ENCODE peak calls at places on chromosomes 7 and 10, in four cellular contexts. U is H1, O is K562, N is GM12878. L is an unnamed sample.
A peak's percentile ranks its signal among the peaks of the same experiment; 100 is the strongest.

GRCh38 chr10:116143673-116144072 is 129.3 kb downstream of the GFRA1 start:
- DNase-seq in N (no peak), U (no peak), O (no peak), L (no peak)

GRCh38 chr7:155450558-155450827 is 7.4 kb upstream of the EN2 start:
- DNase-seq in N (no peak), U (no peak), O (no peak), L (no peak)

GRCh38 chr7:30799206-30799975 is 28.2 kb downstream of the MINDY4 start:
- DNase-seq in U (no peak), N (peak; percentile 84), O (no peak), L (no peak)

GRCh38 chr7:98826811-98827231 is 43.0 kb downstream of the TMEM130 start:
- DNase-seq in N (no peak), O (no peak), U (no peak), L (peak; percentile 88)

GRCh38 chr10:79981673-79982485 is 33.0 kb upstream of the SFTPD start:
- DNase-seq in N (no peak), O (no peak), U (peak; percentile 34), L (peak; percentile 88)

GRCh38 chr10:17075510-17075909 is 54.1 kb downstream of the CUBN start:
- DNase-seq in U (no peak), O (no peak), N (no peak), L (no peak)

GRCh38 chr10:112875474-112876267 is 74.4 kb upstream of the TCF7L2 start:
- DNase-seq in O (no peak), N (no peak), U (no peak), L (no peak)

GRCh38 chr10:72087969-72088878 is at the start of gene SPOCK2:
- DNase-seq in N (no peak), U (no peak), O (no peak), L (peak; percentile 79)

GRCh38 chr10:88763441-88763840 is 3.6 kb downstream of the LIPN start:
- DNase-seq in N (no peak), O (no peak), U (no peak), L (no peak)

GRCh38 chr7:26317211-26317610 is 25.5 kb downstream of the SNX10 start:
- DNase-seq in O (no peak), U (no peak), N (no peak), L (no peak)

GRCh38 chr7:100728196-100728595 is 5.2 kb upstream of the ZAN start:
- DNase-seq in N (no peak), O (no peak), U (no peak), L (no peak)

GRCh38 chr7:46321556-46322205 is 400.6 kb upstream of the IGFBP3 start:
- DNase-seq in U (no peak), N (no peak), O (no peak), L (no peak)

GRCh38 chr7:148625342-148625741 is 34.8 kb downstream of the C7orf33 start:
- DNase-seq in N (no peak), O (no peak), U (no peak), L (no peak)

GRCh38 chr10:69953851-69954250 is 98.8 kb upstream of the MACROH2A2 start:
- DNase-seq in U (no peak), N (no peak), O (no peak), L (no peak)

GRCh38 chr7:55019691-55020480 is 1.1 kb downstream of the EGFR start:
- DNase-seq in O (no peak), N (no peak), U (no peak), L (peak; percentile 75)

GRCh38 chr10:125911990-125912389 is 15.6 kb downstream of the FANK1 start:
- DNase-seq in N (no peak), U (no peak), O (no peak), L (no peak)

GRCh38 chr7:131945313-131945831 is 388.9 kb upstream of the PODXL start:
- DNase-seq in U (peak; percentile 46), O (peak; percentile 68), N (no peak), L (peak; percentile 93)

GRCh38 chr10:97291357-97292096 is 910 bp downstream of the ARHGAP19 start:
- DNase-seq in N (no peak), O (peak; percentile 9), U (no peak), L (peak; percentile 24)

GRCh38 chr10:47299989-47300931 is at the start of gene GDF10:
- DNase-seq in U (no peak), O (no peak), N (no peak), L (peak; percentile 73)

GRCh38 chr10:109961181-109962001 is 38.1 kb upstream of the XPNPEP1 start:
- DNase-seq in O (no peak), N (no peak), U (no peak), L (peak; percentile 26)

GRCh38 chr7:6725003-6725402 is 18.3 kb upstream of the ZNF12 start:
- DNase-seq in U (no peak), O (no peak), N (peak; percentile 83), L (no peak)

GRCh38 chr10:34746094-34746493 is 69.0 kb downstream of the PARD3 start:
- DNase-seq in U (no peak), N (no peak), O (no peak), L (no peak)

GRCh38 chr10:95177429-95177828 is 16.6 kb upstream of the ACSM6 start:
- DNase-seq in O (no peak), U (no peak), N (no peak), L (no peak)

GRCh38 chr7:156480671-156481070 is 159.9 kb upstream of the RNF32 start:
- DNase-seq in O (no peak), U (no peak), N (no peak), L (no peak)
- TF ChIP-seq NRF1 in O (no peak), U (no peak), N (no peak), L (no peak)

DNA sequence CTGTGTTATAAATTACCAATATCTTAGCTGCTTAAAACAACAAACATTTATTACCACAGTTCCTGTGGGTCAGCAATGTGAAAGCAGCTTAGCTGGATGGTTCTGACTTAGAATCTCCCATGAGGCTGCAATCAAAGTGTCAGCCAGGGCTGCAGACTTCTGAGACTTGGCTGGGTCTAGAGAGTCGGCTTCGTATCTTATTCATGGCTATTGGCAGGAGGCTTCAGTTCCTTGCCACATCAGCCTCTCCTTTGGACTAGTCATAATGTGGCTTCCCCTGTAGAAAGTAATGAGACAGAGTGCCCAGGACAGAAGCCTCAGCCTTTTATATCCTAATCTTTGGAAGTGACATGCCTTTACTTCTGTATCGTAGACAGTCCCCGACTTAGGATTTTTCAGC is 27.3 kb downstream of the RALA start:
- DNase-seq in O (no peak), N (no peak), U (no peak), L (no peak)
- TF ChIP-seq NRF1 in O (no peak), N (no peak), U (no peak), L (no peak)

GRCh38 chr10:75546004-75546403 is 114.6 kb downstream of the LRMDA start:
- DNase-seq in U (no peak), N (no peak), O (no peak), L (no peak)
- TF ChIP-seq NRF1 in U (no peak), N (no peak), O (no peak), L (no peak)

DNA sequence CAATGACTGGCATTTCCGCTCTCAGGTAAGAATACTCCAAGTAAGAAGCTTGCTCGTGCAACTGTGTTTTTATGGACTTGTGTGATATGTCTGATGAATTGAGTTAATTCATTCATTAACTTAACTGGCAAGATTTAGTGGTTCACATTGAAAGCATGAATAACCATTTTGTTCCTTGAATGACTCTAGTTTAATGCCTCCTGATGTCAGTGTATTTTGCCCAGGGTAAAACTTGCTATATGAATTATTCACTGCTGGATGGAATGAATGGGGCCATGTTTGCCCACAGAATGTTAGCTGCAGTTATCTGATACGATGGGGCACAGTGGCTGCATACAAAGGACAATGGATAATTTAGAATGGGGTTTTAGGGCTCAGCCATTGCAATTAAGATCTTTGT is 124.1 kb downstream of the ZNF365 start:
- DNase-seq in N (no peak), O (no peak), U (no peak), L (no peak)
- TF ChIP-seq NRF1 in N (no peak), O (no peak), U (no peak), L (no peak)

DNA sequence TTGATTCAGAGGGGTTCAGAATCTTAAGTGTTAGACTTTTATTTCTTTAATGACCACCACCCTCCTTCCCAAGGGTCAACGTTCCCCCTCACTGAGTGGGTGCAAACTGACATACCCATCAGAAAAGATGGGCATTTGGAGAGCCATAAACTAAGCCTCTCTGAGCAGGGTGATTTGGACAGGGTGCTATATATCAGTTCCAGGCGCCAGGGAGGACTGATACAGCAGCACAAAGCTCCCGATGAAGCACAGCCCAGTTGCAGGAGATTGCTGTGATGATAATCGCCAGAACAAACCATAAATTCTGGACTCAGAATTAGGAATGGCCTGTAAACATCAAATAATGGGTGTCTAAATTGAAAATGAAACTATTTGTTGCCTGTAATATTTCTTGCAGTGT is 137.7 kb upstream of the LRRTM3 start:
- DNase-seq in N (no peak), O (no peak), U (no peak), L (no peak)
- TF ChIP-seq NRF1 in N (no peak), O (no peak), U (no peak), L (no peak)

GRCh38 chr10:100569687-100570517 is 34.2 kb downstream of the HIF1AN start:
- DNase-seq in N (no peak), O (peak; percentile 17), U (no peak), L (peak; percentile 27)
- TF ChIP-seq NRF1 in N (no peak), O (no peak), U (no peak), L (no peak)

GRCh38 chr7:47498229-47499056 is 83.5 kb downstream of the TNS3 start:
- DNase-seq in N (no peak), O (no peak), U (no peak), L (no peak)

GRCh38 chr7:47500103-47500563 is 81.8 kb downstream of the TNS3 start:
- DNase-seq in U (no peak), O (no peak), N (no peak), L (no peak)

GRCh38 chr7:47503283-47503682 is 78.6 kb downstream of the TNS3 start:
- DNase-seq in N (no peak), O (no peak), U (no peak), L (no peak)

GRCh38 chr7:47502240-47502877 is 79.6 kb downstream of the TNS3 start:
- DNase-seq in U (no peak), N (no peak), O (no peak), L (no peak)

GRCh38 chr7:47501406-47501805 is 80.5 kb downstream of the TNS3 start:
- DNase-seq in N (no peak), U (no peak), O (no peak), L (no peak)
- TF ChIP-seq NRF1 in N (no peak), U (no peak), O (no peak), L (no peak)

L was measured in SK-N-SH.